ENCODE peak calls at places on chromosomes 13 and 19, in eight cellular contexts. One of them, this sample, is unnamed.

GRCh38 chr13:93345642-93346220 is 119.1 kb downstream of the GPC6 start:
- DNase-seq in thoracic aorta: no peak
- DNase-seq in body of pancreas: no peak
- DNase-seq in PC-3: no peak
- DNase-seq in fibroblast of lung: peak; percentile 59
- DNase-seq in cardiac muscle cell: no peak
- DNase-seq in brain microvascular endothelial cell: no peak
- DNase-seq in naive thymus-derived CD4-positive, alpha-beta T cell: no peak
- DNase-seq in this sample: no peak

GRCh38 chr13:37406031-37406430 is 192.5 kb downstream of the POSTN start:
- DNase-seq in thoracic aorta: no peak
- DNase-seq in body of pancreas: no peak
- DNase-seq in PC-3: no peak
- DNase-seq in fibroblast of lung: no peak
- DNase-seq in cardiac muscle cell: no peak
- DNase-seq in brain microvascular endothelial cell: no peak
- DNase-seq in naive thymus-derived CD4-positive, alpha-beta T cell: no peak
- DNase-seq in this sample: no peak

GRCh38 chr19:45154064-45154827 is 6.5 kb downstream of the NKPD1 start:
- DNase-seq in thoracic aorta: no peak
- DNase-seq in body of pancreas: no peak
- DNase-seq in PC-3: peak; percentile 46
- DNase-seq in fibroblast of lung: peak; percentile 84
- DNase-seq in cardiac muscle cell: peak; percentile 94
- DNase-seq in brain microvascular endothelial cell: peak; percentile 86
- DNase-seq in naive thymus-derived CD4-positive, alpha-beta T cell: no peak
- DNase-seq in this sample: no peak

GRCh38 chr13:26495749-26496148 is 61.7 kb upstream of the WASF3 start:
- DNase-seq in thoracic aorta: no peak
- DNase-seq in body of pancreas: no peak
- DNase-seq in PC-3: no peak
- DNase-seq in fibroblast of lung: no peak
- DNase-seq in cardiac muscle cell: no peak
- DNase-seq in brain microvascular endothelial cell: no peak
- DNase-seq in naive thymus-derived CD4-positive, alpha-beta T cell: no peak
- DNase-seq in this sample: no peak

GRCh38 chr19:4624733-4625362 is 14.5 kb upstream of the TNFAIP8L1 start:
- DNase-seq in thoracic aorta: no peak
- DNase-seq in body of pancreas: no peak
- DNase-seq in PC-3: peak; percentile 49
- DNase-seq in fibroblast of lung: no peak
- DNase-seq in cardiac muscle cell: peak; percentile 41
- DNase-seq in brain microvascular endothelial cell: no peak
- DNase-seq in naive thymus-derived CD4-positive, alpha-beta T cell: no peak
- DNase-seq in this sample: peak; percentile 45

GRCh38 chr19:5298502-5298901 is 42.1 kb downstream of the PTPRS start:
- DNase-seq in thoracic aorta: no peak
- DNase-seq in body of pancreas: peak; percentile 85
- DNase-seq in PC-3: peak; percentile 94
- DNase-seq in fibroblast of lung: no peak
- DNase-seq in cardiac muscle cell: no peak
- DNase-seq in brain microvascular endothelial cell: no peak
- DNase-seq in naive thymus-derived CD4-positive, alpha-beta T cell: no peak
- DNase-seq in this sample: no peak

GRCh38 chr19:40690050-40690698 is at the start of gene NUMBL:
- DNase-seq in thoracic aorta: no peak
- DNase-seq in body of pancreas: no peak
- DNase-seq in PC-3: no peak
- DNase-seq in fibroblast of lung: no peak
- DNase-seq in cardiac muscle cell: no peak
- DNase-seq in brain microvascular endothelial cell: no peak
- DNase-seq in naive thymus-derived CD4-positive, alpha-beta T cell: no peak
- DNase-seq in this sample: no peak

GRCh38 chr13:53691417-53691816 is 662.8 kb downstream of the OLFM4 start:
- DNase-seq in thoracic aorta: no peak
- DNase-seq in body of pancreas: no peak
- DNase-seq in PC-3: no peak
- DNase-seq in fibroblast of lung: no peak
- DNase-seq in cardiac muscle cell: no peak
- DNase-seq in brain microvascular endothelial cell: no peak
- DNase-seq in naive thymus-derived CD4-positive, alpha-beta T cell: no peak
- DNase-seq in this sample: no peak

GRCh38 chr19:45645631-45646344 is 6.6 kb upstream of the EML2 start:
- DNase-seq in thoracic aorta: no peak
- DNase-seq in body of pancreas: peak; percentile 82
- DNase-seq in PC-3: peak; percentile 75
- DNase-seq in fibroblast of lung: peak; percentile 82
- DNase-seq in cardiac muscle cell: peak; percentile 98
- DNase-seq in brain microvascular endothelial cell: peak; percentile 94
- DNase-seq in naive thymus-derived CD4-positive, alpha-beta T cell: peak; percentile 79
- DNase-seq in this sample: no peak

GRCh38 chr13:111537115-111537728 is 216.8 kb downstream of the TEX29 start:
- DNase-seq in thoracic aorta: no peak
- DNase-seq in body of pancreas: no peak
- DNase-seq in PC-3: no peak
- DNase-seq in fibroblast of lung: no peak
- DNase-seq in cardiac muscle cell: no peak
- DNase-seq in brain microvascular endothelial cell: no peak
- DNase-seq in naive thymus-derived CD4-positive, alpha-beta T cell: no peak
- DNase-seq in this sample: no peak

GRCh38 chr13:113002206-113002821 is 33.3 kb downstream of the MCF2L start:
- DNase-seq in thoracic aorta: no peak
- DNase-seq in body of pancreas: peak; percentile 35
- DNase-seq in PC-3: no peak
- DNase-seq in fibroblast of lung: no peak
- DNase-seq in cardiac muscle cell: no peak
- DNase-seq in brain microvascular endothelial cell: no peak
- DNase-seq in naive thymus-derived CD4-positive, alpha-beta T cell: no peak
- DNase-seq in this sample: no peak

GRCh38 chr19:6521718-6522646 is 8.8 kb upstream of the TNFSF9 start:
- DNase-seq in thoracic aorta: no peak
- DNase-seq in body of pancreas: no peak
- DNase-seq in PC-3: no peak
- DNase-seq in fibroblast of lung: peak; percentile 42
- DNase-seq in cardiac muscle cell: peak; percentile 41
- DNase-seq in brain microvascular endothelial cell: peak; percentile 9
- DNase-seq in naive thymus-derived CD4-positive, alpha-beta T cell: no peak
- DNase-seq in this sample: no peak

GRCh38 chr19:6514926-6515325 is 12.8 kb upstream of the TUBB4A start:
- DNase-seq in thoracic aorta: no peak
- DNase-seq in body of pancreas: no peak
- DNase-seq in PC-3: no peak
- DNase-seq in fibroblast of lung: no peak
- DNase-seq in cardiac muscle cell: no peak
- DNase-seq in brain microvascular endothelial cell: no peak
- DNase-seq in naive thymus-derived CD4-positive, alpha-beta T cell: no peak
- DNase-seq in this sample: no peak

GRCh38 chr19:6519289-6519688 is 11.5 kb upstream of the TNFSF9 start:
- DNase-seq in thoracic aorta: no peak
- DNase-seq in body of pancreas: no peak
- DNase-seq in PC-3: peak; percentile 96
- DNase-seq in fibroblast of lung: peak; percentile 81
- DNase-seq in cardiac muscle cell: peak; percentile 77
- DNase-seq in brain microvascular endothelial cell: peak; percentile 36
- DNase-seq in naive thymus-derived CD4-positive, alpha-beta T cell: no peak
- DNase-seq in this sample: no peak

GRCh38 chr19:6516018-6516658 is 14.0 kb upstream of the TUBB4A start:
- DNase-seq in thoracic aorta: peak; percentile 67
- DNase-seq in body of pancreas: peak; percentile 99
- DNase-seq in PC-3: peak; percentile 97
- DNase-seq in fibroblast of lung: peak; percentile 93
- DNase-seq in cardiac muscle cell: peak; percentile 96
- DNase-seq in brain microvascular endothelial cell: peak; percentile 94
- DNase-seq in naive thymus-derived CD4-positive, alpha-beta T cell: peak; percentile 52
- DNase-seq in this sample: peak; percentile 95

GRCh38 chr19:6516659-6517291 is 14.1 kb upstream of the TNFSF9 start:
- DNase-seq in thoracic aorta: peak; percentile 38
- DNase-seq in body of pancreas: peak; percentile 93
- DNase-seq in PC-3: peak; percentile 93
- DNase-seq in fibroblast of lung: peak; percentile 74
- DNase-seq in cardiac muscle cell: peak; percentile 91
- DNase-seq in brain microvascular endothelial cell: peak; percentile 64
- DNase-seq in naive thymus-derived CD4-positive, alpha-beta T cell: peak; percentile 85
- DNase-seq in this sample: peak; percentile 88
- H3K27ac ChIP-seq in thoracic aorta: no peak overlapping the region
- H3K27ac ChIP-seq in body of pancreas: peak overlapping the region; percentile 73
- H3K27ac ChIP-seq in PC-3: no peak overlapping the region
- H3K27ac ChIP-seq in fibroblast of lung: no peak overlapping the region
- H3K27ac ChIP-seq in cardiac muscle cell: peak overlapping the region; percentile 31
- H3K27ac ChIP-seq in brain microvascular endothelial cell: no peak overlapping the region
- H3K27ac ChIP-seq in naive thymus-derived CD4-positive, alpha-beta T cell: peak overlapping the region; percentile 49
- H3K27ac ChIP-seq in this sample: peak overlapping the region; percentile 31

GRCh38 chr19:13637664-13638063 is 126.7 kb upstream of the MRI1 start:
- DNase-seq in thoracic aorta: no peak
- DNase-seq in body of pancreas: no peak
- DNase-seq in PC-3: peak; percentile 90
- DNase-seq in fibroblast of lung: peak; percentile 31
- DNase-seq in cardiac muscle cell: no peak
- DNase-seq in brain microvascular endothelial cell: peak; percentile 16
- DNase-seq in naive thymus-derived CD4-positive, alpha-beta T cell: no peak
- DNase-seq in this sample: no peak
- H3K4me3 ChIP-seq in thoracic aorta: no peak overlapping the region
- H3K4me3 ChIP-seq in body of pancreas: no peak overlapping the region
- H3K4me3 ChIP-seq in PC-3: no peak overlapping the region
- H3K4me3 ChIP-seq in fibroblast of lung: no peak overlapping the region
- H3K4me3 ChIP-seq in cardiac muscle cell: no peak overlapping the region
- H3K4me3 ChIP-seq in brain microvascular endothelial cell: no peak overlapping the region
- H3K4me3 ChIP-seq in naive thymus-derived CD4-positive, alpha-beta T cell: no peak overlapping the region
- H3K4me3 ChIP-seq in this sample: no peak overlapping the region

GRCh38 chr19:44050740-44051653 is 839 bp upstream of the ZNF223 start:
- DNase-seq in thoracic aorta: no peak
- DNase-seq in body of pancreas: peak; percentile 28
- DNase-seq in PC-3: no peak
- DNase-seq in fibroblast of lung: peak; percentile 2
- DNase-seq in cardiac muscle cell: peak; percentile 6
- DNase-seq in brain microvascular endothelial cell: peak; percentile 2
- DNase-seq in naive thymus-derived CD4-positive, alpha-beta T cell: no peak
- DNase-seq in this sample: peak; percentile 47

GRCh38 chr19:44055870-44056269 is 4.0 kb downstream of the ZNF223 start:
- DNase-seq in thoracic aorta: no peak
- DNase-seq in body of pancreas: no peak
- DNase-seq in PC-3: no peak
- DNase-seq in fibroblast of lung: no peak
- DNase-seq in cardiac muscle cell: no peak
- DNase-seq in brain microvascular endothelial cell: no peak
- DNase-seq in naive thymus-derived CD4-positive, alpha-beta T cell: no peak
- DNase-seq in this sample: no peak

DNA sequence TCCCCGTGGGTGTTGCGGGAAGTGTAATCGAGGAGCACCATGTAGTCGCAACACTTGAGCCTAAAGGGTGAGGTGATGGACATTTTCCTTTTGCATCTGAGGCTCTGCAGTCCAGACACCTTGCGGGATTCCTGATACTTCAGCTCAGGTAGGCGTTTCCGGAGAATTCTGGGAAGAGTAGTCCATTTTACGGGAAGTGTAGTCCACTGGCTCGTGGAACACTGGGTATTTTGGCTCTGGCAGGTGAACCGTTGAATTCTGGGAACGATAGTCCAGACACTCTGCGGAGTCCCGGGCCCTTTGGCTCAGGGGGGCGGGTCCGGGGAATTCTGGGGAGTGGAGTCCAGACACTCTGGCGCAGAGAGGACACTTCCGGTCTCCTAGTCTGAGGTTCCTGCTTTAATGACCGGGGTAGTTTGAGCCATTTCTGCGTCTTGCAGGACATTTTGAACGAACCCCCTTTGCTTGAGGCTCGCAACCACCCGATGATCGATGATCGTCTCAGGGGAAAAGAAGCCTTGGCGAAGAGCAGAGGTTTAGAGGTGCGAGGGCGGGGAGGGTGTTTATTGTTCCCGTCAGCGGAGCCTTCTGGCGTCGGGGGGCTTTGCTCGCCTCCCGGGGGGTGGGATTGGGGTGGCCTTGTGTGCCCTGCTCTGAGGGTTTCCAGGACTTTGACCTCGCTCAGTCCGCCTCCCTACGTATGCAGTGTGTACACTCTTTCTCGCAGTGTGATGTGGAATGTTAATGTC is at the start of gene ZNF223:
- DNase-seq in thoracic aorta: peak; percentile 80
- DNase-seq in body of pancreas: peak; percentile 95
- DNase-seq in PC-3: no peak
- DNase-seq in fibroblast of lung: peak; percentile 93
- DNase-seq in cardiac muscle cell: peak; percentile 95
- DNase-seq in brain microvascular endothelial cell: peak; percentile 94
- DNase-seq in naive thymus-derived CD4-positive, alpha-beta T cell: peak; percentile 51
- DNase-seq in this sample: peak; percentile 97
- H3K27ac ChIP-seq in thoracic aorta: peak within 1 kb of the TSS; percentile 55
- H3K27ac ChIP-seq in body of pancreas: peak within 1 kb of the TSS; percentile 72
- H3K27ac ChIP-seq in PC-3: no peak within 1 kb of the TSS
- H3K27ac ChIP-seq in fibroblast of lung: peak within 1 kb of the TSS; percentile 54
- H3K27ac ChIP-seq in cardiac muscle cell: peak within 1 kb of the TSS; percentile 68
- H3K27ac ChIP-seq in brain microvascular endothelial cell: peak within 1 kb of the TSS; percentile 48
- H3K27ac ChIP-seq in naive thymus-derived CD4-positive, alpha-beta T cell: peak within 1 kb of the TSS; percentile 53
- H3K27ac ChIP-seq in this sample: peak within 1 kb of the TSS; percentile 53

GRCh38 chr13:99988469-99989375 is 7.1 kb downstream of the ZIC2 start:
- DNase-seq in thoracic aorta: no peak
- DNase-seq in body of pancreas: no peak
- DNase-seq in PC-3: no peak
- DNase-seq in fibroblast of lung: no peak
- DNase-seq in cardiac muscle cell: no peak
- DNase-seq in brain microvascular endothelial cell: no peak
- DNase-seq in naive thymus-derived CD4-positive, alpha-beta T cell: no peak
- DNase-seq in this sample: no peak

GRCh38 chr13:99991013-99991805 is 9.6 kb downstream of the ZIC2 start:
- DNase-seq in thoracic aorta: no peak
- DNase-seq in body of pancreas: no peak
- DNase-seq in PC-3: no peak
- DNase-seq in fibroblast of lung: no peak
- DNase-seq in cardiac muscle cell: no peak
- DNase-seq in brain microvascular endothelial cell: no peak
- DNase-seq in naive thymus-derived CD4-positive, alpha-beta T cell: no peak
- DNase-seq in this sample: no peak

GRCh38 chr13:99990045-99990977 is 8.7 kb downstream of the ZIC2 start:
- DNase-seq in thoracic aorta: no peak
- DNase-seq in body of pancreas: no peak
- DNase-seq in PC-3: no peak
- DNase-seq in fibroblast of lung: no peak
- DNase-seq in cardiac muscle cell: no peak
- DNase-seq in brain microvascular endothelial cell: no peak
- DNase-seq in naive thymus-derived CD4-positive, alpha-beta T cell: no peak
- DNase-seq in this sample: no peak

GRCh38 chr13:99987180-99988047 is 5.8 kb downstream of the ZIC2 start:
- DNase-seq in thoracic aorta: no peak
- DNase-seq in body of pancreas: no peak
- DNase-seq in PC-3: no peak
- DNase-seq in fibroblast of lung: no peak
- DNase-seq in cardiac muscle cell: no peak
- DNase-seq in brain microvascular endothelial cell: no peak
- DNase-seq in naive thymus-derived CD4-positive, alpha-beta T cell: no peak
- DNase-seq in this sample: no peak

GRCh38 chr13:99989376-99990044 is 7.9 kb downstream of the ZIC2 start:
- DNase-seq in thoracic aorta: no peak
- DNase-seq in body of pancreas: no peak
- DNase-seq in PC-3: no peak
- DNase-seq in fibroblast of lung: no peak
- DNase-seq in cardiac muscle cell: no peak
- DNase-seq in brain microvascular endothelial cell: no peak
- DNase-seq in naive thymus-derived CD4-positive, alpha-beta T cell: no peak
- DNase-seq in this sample: no peak
- H3K4me3 ChIP-seq in thoracic aorta: peak overlapping the region; percentile 5
- H3K4me3 ChIP-seq in body of pancreas: no peak overlapping the region
- H3K4me3 ChIP-seq in PC-3: no peak overlapping the region
- H3K4me3 ChIP-seq in fibroblast of lung: no peak overlapping the region
- H3K4me3 ChIP-seq in cardiac muscle cell: no peak overlapping the region
- H3K4me3 ChIP-seq in brain microvascular endothelial cell: no peak overlapping the region
- H3K4me3 ChIP-seq in naive thymus-derived CD4-positive, alpha-beta T cell: no peak overlapping the region
- H3K4me3 ChIP-seq in this sample: no peak overlapping the region